ENCODE peak calls at places on chromosomes 4 and X, in four cellular contexts. One of them, this sample, is unnamed.

GRCh38 chrX:134646170-134646569 is 12.1 kb downstream of the PLAC1 start:
- DNase-seq in activated T-cell treated with anti-CD3 and anti-CD28 coated beads, Interleukin-2, amount 50 U/mL, for 24 hours: no peak
- DNase-seq in WERI-Rb-1: no peak
- DNase-seq in fibroblast of mammary gland: no peak
- DNase-seq in this sample: no peak

GRCh38 chr4:26069218-26069617 is 155.2 kb downstream of the SMIM20 start:
- DNase-seq in activated T-cell treated with anti-CD3 and anti-CD28 coated beads, Interleukin-2, amount 50 U/mL, for 24 hours: no peak
- DNase-seq in WERI-Rb-1: peak; percentile 18
- DNase-seq in fibroblast of mammary gland: peak; percentile 55
- DNase-seq in this sample: no peak

GRCh38 chr4:71113294-71113693 is 119.8 kb downstream of the DCK start:
- DNase-seq in activated T-cell treated with anti-CD3 and anti-CD28 coated beads, Interleukin-2, amount 50 U/mL, for 24 hours: no peak
- DNase-seq in WERI-Rb-1: peak; percentile 14
- DNase-seq in fibroblast of mammary gland: no peak
- DNase-seq in this sample: no peak

GRCh38 chrX:130799393-130799792 is 103.6 kb downstream of the ENOX2 start:
- DNase-seq in activated T-cell treated with anti-CD3 and anti-CD28 coated beads, Interleukin-2, amount 50 U/mL, for 24 hours: no peak
- DNase-seq in WERI-Rb-1: no peak
- DNase-seq in fibroblast of mammary gland: peak; percentile 55
- DNase-seq in this sample: no peak

GRCh38 chr4:174080361-174080760 is 203.1 kb downstream of the FBXO8 start:
- DNase-seq in activated T-cell treated with anti-CD3 and anti-CD28 coated beads, Interleukin-2, amount 50 U/mL, for 24 hours: no peak
- DNase-seq in WERI-Rb-1: no peak
- DNase-seq in fibroblast of mammary gland: peak; percentile 83
- DNase-seq in this sample: no peak

GRCh38 chr4:41887821-41888699 is 47.2 kb upstream of the TMEM33 start:
- DNase-seq in activated T-cell treated with anti-CD3 and anti-CD28 coated beads, Interleukin-2, amount 50 U/mL, for 24 hours: no peak
- DNase-seq in WERI-Rb-1: peak; percentile 27
- DNase-seq in fibroblast of mammary gland: peak; percentile 61
- DNase-seq in this sample: no peak

GRCh38 chrX:48676106-48676892 is 7.3 kb upstream of the WAS start:
- DNase-seq in activated T-cell treated with anti-CD3 and anti-CD28 coated beads, Interleukin-2, amount 50 U/mL, for 24 hours: peak; percentile 89
- DNase-seq in WERI-Rb-1: peak; percentile 87
- DNase-seq in fibroblast of mammary gland: peak; percentile 77
- DNase-seq in this sample: peak; percentile 64

GRCh38 chrX:46965125-46965758 is 53.0 kb downstream of the JADE3 start:
- DNase-seq in activated T-cell treated with anti-CD3 and anti-CD28 coated beads, Interleukin-2, amount 50 U/mL, for 24 hours: no peak
- DNase-seq in WERI-Rb-1: no peak
- DNase-seq in fibroblast of mammary gland: peak; percentile 52
- DNase-seq in this sample: no peak

GRCh38 chrX:150757371-150757770 is 64.2 kb downstream of the MTMR1 start:
- DNase-seq in activated T-cell treated with anti-CD3 and anti-CD28 coated beads, Interleukin-2, amount 50 U/mL, for 24 hours: no peak
- DNase-seq in WERI-Rb-1: no peak
- DNase-seq in fibroblast of mammary gland: no peak
- DNase-seq in this sample: no peak

GRCh38 chr4:148998719-148999118 is 556.5 kb upstream of the NR3C2 start:
- DNase-seq in activated T-cell treated with anti-CD3 and anti-CD28 coated beads, Interleukin-2, amount 50 U/mL, for 24 hours: no peak
- DNase-seq in WERI-Rb-1: peak; percentile 47
- DNase-seq in fibroblast of mammary gland: peak; percentile 18
- DNase-seq in this sample: no peak

GRCh38 chrX:48450076-48450475 is 20.0 kb downstream of the SLC38A5 start:
- DNase-seq in activated T-cell treated with anti-CD3 and anti-CD28 coated beads, Interleukin-2, amount 50 U/mL, for 24 hours: no peak
- DNase-seq in WERI-Rb-1: no peak
- DNase-seq in fibroblast of mammary gland: no peak
- DNase-seq in this sample: no peak

GRCh38 chr4:81528979-81529378 is 57.3 kb upstream of the RASGEF1B start:
- DNase-seq in activated T-cell treated with anti-CD3 and anti-CD28 coated beads, Interleukin-2, amount 50 U/mL, for 24 hours: no peak
- DNase-seq in WERI-Rb-1: no peak
- DNase-seq in fibroblast of mammary gland: no peak
- DNase-seq in this sample: no peak

GRCh38 chr4:158781963-158782362 is 13.1 kb downstream of the FNIP2 start:
- DNase-seq in activated T-cell treated with anti-CD3 and anti-CD28 coated beads, Interleukin-2, amount 50 U/mL, for 24 hours: no peak
- DNase-seq in WERI-Rb-1: no peak
- DNase-seq in fibroblast of mammary gland: no peak
- DNase-seq in this sample: no peak

GRCh38 chr4:8534129-8534528 is 46.1 kb upstream of the GPR78 start:
- DNase-seq in activated T-cell treated with anti-CD3 and anti-CD28 coated beads, Interleukin-2, amount 50 U/mL, for 24 hours: no peak
- DNase-seq in WERI-Rb-1: no peak
- DNase-seq in fibroblast of mammary gland: peak; percentile 24
- DNase-seq in this sample: peak; percentile 69

GRCh38 chr4:55033296-55033695 is 92.1 kb downstream of the KDR start:
- DNase-seq in activated T-cell treated with anti-CD3 and anti-CD28 coated beads, Interleukin-2, amount 50 U/mL, for 24 hours: no peak
- DNase-seq in WERI-Rb-1: no peak
- DNase-seq in fibroblast of mammary gland: no peak
- DNase-seq in this sample: no peak

GRCh38 chr4:173391691-173392090 is 7.2 kb downstream of the SCRG1 start:
- DNase-seq in activated T-cell treated with anti-CD3 and anti-CD28 coated beads, Interleukin-2, amount 50 U/mL, for 24 hours: no peak
- DNase-seq in WERI-Rb-1: no peak
- DNase-seq in fibroblast of mammary gland: no peak
- DNase-seq in this sample: no peak

GRCh38 chr4:26478330-26478729 is 12.0 kb downstream of the CCKAR start:
- DNase-seq in activated T-cell treated with anti-CD3 and anti-CD28 coated beads, Interleukin-2, amount 50 U/mL, for 24 hours: no peak
- DNase-seq in WERI-Rb-1: no peak
- DNase-seq in fibroblast of mammary gland: no peak
- DNase-seq in this sample: no peak

GRCh38 chr4:33837043-33837442 is 2407.3 kb downstream of the ARAP2 start:
- DNase-seq in activated T-cell treated with anti-CD3 and anti-CD28 coated beads, Interleukin-2, amount 50 U/mL, for 24 hours: no peak
- DNase-seq in WERI-Rb-1: no peak
- DNase-seq in fibroblast of mammary gland: peak; percentile 66
- DNase-seq in this sample: no peak

GRCh38 chr4:578451-579443 is 2.7 kb upstream of the TMEM271 start:
- DNase-seq in activated T-cell treated with anti-CD3 and anti-CD28 coated beads, Interleukin-2, amount 50 U/mL, for 24 hours: no peak
- DNase-seq in WERI-Rb-1: no peak
- DNase-seq in fibroblast of mammary gland: no peak
- DNase-seq in this sample: no peak

GRCh38 chrX:150199181-150199580 is 163.9 kb upstream of the MAMLD1 start:
- DNase-seq in activated T-cell treated with anti-CD3 and anti-CD28 coated beads, Interleukin-2, amount 50 U/mL, for 24 hours: no peak
- DNase-seq in WERI-Rb-1: no peak
- DNase-seq in fibroblast of mammary gland: no peak
- DNase-seq in this sample: no peak

GRCh38 chrX:104189862-104190261 is 23.6 kb downstream of the FAM199X start:
- DNase-seq in activated T-cell treated with anti-CD3 and anti-CD28 coated beads, Interleukin-2, amount 50 U/mL, for 24 hours: no peak
- DNase-seq in WERI-Rb-1: no peak
- DNase-seq in fibroblast of mammary gland: no peak
- DNase-seq in this sample: no peak

GRCh38 chr4:106548446-106549044 is 180.0 kb upstream of the GIMD1 start:
- DNase-seq in activated T-cell treated with anti-CD3 and anti-CD28 coated beads, Interleukin-2, amount 50 U/mL, for 24 hours: no peak
- DNase-seq in WERI-Rb-1: no peak
- DNase-seq in fibroblast of mammary gland: no peak
- DNase-seq in this sample: no peak

GRCh38 chr4:41693629-41694028 is 54.9 kb downstream of the PHOX2B start:
- DNase-seq in activated T-cell treated with anti-CD3 and anti-CD28 coated beads, Interleukin-2, amount 50 U/mL, for 24 hours: no peak
- DNase-seq in WERI-Rb-1: no peak
- DNase-seq in fibroblast of mammary gland: peak; percentile 39
- DNase-seq in this sample: no peak

This sample was measured in GM12864.